ENCODE peak calls at places on chromosomes 2 and 18, in seven cellular contexts. One of them, this sample, is unnamed.

GRCh38 chr18:23735021-23735464 is 45.8 kb downstream of the LAMA3 start:
- DNase-seq in HepG2: no peak
- DNase-seq in A549: peak
- DNase-seq in HL-60: no peak
- DNase-seq in SK-N-SH: no peak
- DNase-seq in GM12878: no peak
- DNase-seq in K562: no peak
- DNase-seq in this sample: no peak

GRCh38 chr18:57436193-57436964 is 1.2 kb downstream of the ONECUT2 start:
- DNase-seq in HepG2: no peak
- DNase-seq in A549: no peak
- DNase-seq in SK-N-SH: peak
- DNase-seq in K562: no peak
- DNase-seq in GM12878: no peak
- DNase-seq in HL-60: no peak
- DNase-seq in this sample: no peak

GRCh38 chr2:70344195-70344594 is 42.3 kb upstream of the FAM136A start:
- DNase-seq in HL-60: no peak
- DNase-seq in GM12878: no peak
- DNase-seq in SK-N-SH: no peak
- DNase-seq in HepG2: no peak
- DNase-seq in K562: no peak
- DNase-seq in A549: no peak
- DNase-seq in this sample: no peak

GRCh38 chr18:25349131-25349925 is 2.6 kb downstream of the ZNF521 start:
- DNase-seq in HL-60: no peak
- DNase-seq in A549: no peak
- DNase-seq in SK-N-SH: peak
- DNase-seq in K562: no peak
- DNase-seq in HepG2: no peak
- DNase-seq in GM12878: no peak
- DNase-seq in this sample: no peak

GRCh38 chr2:190578158-190579057 is 43.9 kb upstream of the NEMP2 start:
- DNase-seq in A549: peak
- DNase-seq in SK-N-SH: no peak
- DNase-seq in GM12878: no peak
- DNase-seq in K562: peak
- DNase-seq in HepG2: peak
- DNase-seq in HL-60: no peak
- DNase-seq in this sample: no peak

GRCh38 chr2:139439100-139439499 is 658.9 kb upstream of the NXPH2 start:
- DNase-seq in HL-60: no peak
- DNase-seq in K562: no peak
- DNase-seq in HepG2: no peak
- DNase-seq in SK-N-SH: no peak
- DNase-seq in GM12878: no peak
- DNase-seq in A549: no peak
- DNase-seq in this sample: no peak

GRCh38 chr2:210020138-210020537 is 17.7 kb downstream of the RPE start:
- DNase-seq in GM12878: no peak
- DNase-seq in HepG2: no peak
- DNase-seq in A549: no peak
- DNase-seq in HL-60: no peak
- DNase-seq in K562: no peak
- DNase-seq in SK-N-SH: no peak
- DNase-seq in this sample: no peak

GRCh38 chr2:70750320-70750719 is 17.7 kb downstream of the ADD2 start:
- DNase-seq in HL-60: no peak
- DNase-seq in A549: no peak
- DNase-seq in SK-N-SH: no peak
- DNase-seq in K562: no peak
- DNase-seq in HepG2: no peak
- DNase-seq in GM12878: no peak
- DNase-seq in this sample: no peak

GRCh38 chr2:235614900-235615712 is 121.3 kb downstream of the AGAP1 start:
- DNase-seq in SK-N-SH: no peak
- DNase-seq in GM12878: no peak
- DNase-seq in HL-60: no peak
- DNase-seq in A549: no peak
- DNase-seq in K562: no peak
- DNase-seq in HepG2: peak
- DNase-seq in this sample: no peak

GRCh38 chr18:35611518-35611917 is 30.0 kb downstream of the GALNT1 start:
- DNase-seq in SK-N-SH: peak
- DNase-seq in HL-60: no peak
- DNase-seq in GM12878: no peak
- DNase-seq in K562: no peak
- DNase-seq in HepG2: no peak
- DNase-seq in A549: no peak
- DNase-seq in this sample: no peak

GRCh38 chr2:47811668-47812067 is 28.7 kb downstream of the MSH6 start:
- DNase-seq in HL-60: no peak
- DNase-seq in K562: no peak
- DNase-seq in HepG2: no peak
- DNase-seq in A549: no peak
- DNase-seq in GM12878: no peak
- DNase-seq in SK-N-SH: no peak
- DNase-seq in this sample: no peak

GRCh38 chr2:30714811-30715709 is 92.2 kb downstream of the CAPN13 start:
- DNase-seq in HL-60: no peak
- DNase-seq in A549: no peak
- DNase-seq in GM12878: no peak
- DNase-seq in SK-N-SH: no peak
- DNase-seq in K562: no peak
- DNase-seq in HepG2: no peak
- DNase-seq in this sample: no peak

GRCh38 chr18:38174594-38174993 is 609.0 kb upstream of the CELF4 start:
- DNase-seq in SK-N-SH: no peak
- DNase-seq in GM12878: no peak
- DNase-seq in HepG2: no peak
- DNase-seq in A549: no peak
- DNase-seq in HL-60: no peak
- DNase-seq in K562: no peak
- DNase-seq in this sample: no peak

GRCh38 chr2:201887851-201888451 is 81.6 kb downstream of the CDK15 start:
- DNase-seq in SK-N-SH: no peak
- DNase-seq in GM12878: no peak
- DNase-seq in K562: no peak
- DNase-seq in HepG2: no peak
- DNase-seq in A549: no peak
- DNase-seq in HL-60: no peak
- DNase-seq in this sample: no peak

GRCh38 chr18:23992119-23992940 is 22.2 kb upstream of the TTC39C start:
- DNase-seq in K562: no peak
- DNase-seq in SK-N-SH: peak
- DNase-seq in GM12878: no peak
- DNase-seq in A549: no peak
- DNase-seq in HL-60: no peak
- DNase-seq in HepG2: no peak
- DNase-seq in this sample: no peak

GRCh38 chr2:199956062-199956380 is 639 bp downstream of the MAIP1 start:
- DNase-seq in SK-N-SH: no peak
- DNase-seq in A549: peak
- DNase-seq in HepG2: no peak
- DNase-seq in K562: no peak
- DNase-seq in HL-60: no peak
- DNase-seq in GM12878: no peak
- DNase-seq in this sample: no peak

GRCh38 chr2:14194233-14194632 is 438.3 kb upstream of the LRATD1 start:
- DNase-seq in HL-60: no peak
- DNase-seq in SK-N-SH: no peak
- DNase-seq in A549: no peak
- DNase-seq in GM12878: no peak
- DNase-seq in K562: no peak
- DNase-seq in HepG2: no peak
- DNase-seq in this sample: no peak

GRCh38 chr2:237403024-237403882 is 10.7 kb downstream of the COL6A3 start:
- DNase-seq in HepG2: no peak
- DNase-seq in SK-N-SH: no peak
- DNase-seq in A549: no peak
- DNase-seq in GM12878: no peak
- DNase-seq in HL-60: no peak
- DNase-seq in K562: no peak
- DNase-seq in this sample: no peak

GRCh38 chr2:179581605-179582004 is 279.8 kb downstream of the ZNF385B start:
- DNase-seq in GM12878: no peak
- DNase-seq in A549: peak
- DNase-seq in K562: peak
- DNase-seq in HepG2: no peak
- DNase-seq in SK-N-SH: no peak
- DNase-seq in HL-60: no peak
- DNase-seq in this sample: no peak

GRCh38 chr2:129698593-129698992 is 280.9 kb upstream of the RAB6C start:
- DNase-seq in SK-N-SH: no peak
- DNase-seq in HepG2: no peak
- DNase-seq in A549: no peak
- DNase-seq in HL-60: no peak
- DNase-seq in GM12878: no peak
- DNase-seq in K562: no peak
- DNase-seq in this sample: no peak

GRCh38 chr2:117815946-117816345 is 1.5 kb downstream of the DDX18 start:
- DNase-seq in GM12878: no peak
- DNase-seq in HL-60: no peak
- DNase-seq in SK-N-SH: no peak
- DNase-seq in A549: no peak
- DNase-seq in HepG2: no peak
- DNase-seq in K562: no peak
- DNase-seq in this sample: no peak

GRCh38 chr2:231554327-231554726 is 24.1 kb upstream of the NMUR1 start:
- DNase-seq in HL-60: no peak
- DNase-seq in HepG2: no peak
- DNase-seq in A549: no peak
- DNase-seq in SK-N-SH: no peak
- DNase-seq in GM12878: no peak
- DNase-seq in K562: no peak
- DNase-seq in this sample: no peak

GRCh38 chr18:12443631-12444030 is 35.9 kb downstream of the PRELID3A start:
- DNase-seq in A549: no peak
- DNase-seq in HepG2: no peak
- DNase-seq in HL-60: no peak
- DNase-seq in SK-N-SH: no peak
- DNase-seq in GM12878: no peak
- DNase-seq in K562: no peak
- DNase-seq in this sample: no peak

GRCh38 chr2:43224571-43225092 is 1.8 kb downstream of the ZFP36L2 start:
- DNase-seq in SK-N-SH: peak
- DNase-seq in HepG2: no peak
- DNase-seq in HL-60: no peak
- DNase-seq in A549: peak
- DNase-seq in GM12878: no peak
- DNase-seq in K562: peak
- DNase-seq in this sample: no peak

GRCh38 chr2:44936715-44937687 is 4.5 kb upstream of the SIX3 start:
- DNase-seq in HepG2: no peak
- DNase-seq in A549: no peak
- DNase-seq in K562: no peak
- DNase-seq in GM12878: no peak
- DNase-seq in HL-60: no peak
- DNase-seq in SK-N-SH: peak
- DNase-seq in this sample: no peak
- H3K27ac ChIP-seq in HepG2: no peak
- H3K27ac ChIP-seq in A549: peak
- H3K27ac ChIP-seq in K562: no peak
- H3K27ac ChIP-seq in GM12878: no peak
- H3K27ac ChIP-seq in HL-60: no peak
- H3K27ac ChIP-seq in SK-N-SH: peak
- H3K27ac ChIP-seq in this sample: no peak

GRCh38 chr2:96323849-96324248 is 1.3 kb upstream of the ITPRIPL1 start:
- DNase-seq in SK-N-SH: no peak
- DNase-seq in HL-60: no peak
- DNase-seq in HepG2: no peak
- DNase-seq in K562: no peak
- DNase-seq in GM12878: no peak
- DNase-seq in A549: no peak
- DNase-seq in this sample: no peak
- TF ChIP-seq REST in SK-N-SH: no peak
- TF ChIP-seq REST in HL-60: no peak
- TF ChIP-seq REST in HepG2: no peak
- TF ChIP-seq REST in K562: no peak
- TF ChIP-seq REST in GM12878: no peak
- TF ChIP-seq REST in A549: no peak
- TF ChIP-seq REST in this sample: no peak

DNA sequence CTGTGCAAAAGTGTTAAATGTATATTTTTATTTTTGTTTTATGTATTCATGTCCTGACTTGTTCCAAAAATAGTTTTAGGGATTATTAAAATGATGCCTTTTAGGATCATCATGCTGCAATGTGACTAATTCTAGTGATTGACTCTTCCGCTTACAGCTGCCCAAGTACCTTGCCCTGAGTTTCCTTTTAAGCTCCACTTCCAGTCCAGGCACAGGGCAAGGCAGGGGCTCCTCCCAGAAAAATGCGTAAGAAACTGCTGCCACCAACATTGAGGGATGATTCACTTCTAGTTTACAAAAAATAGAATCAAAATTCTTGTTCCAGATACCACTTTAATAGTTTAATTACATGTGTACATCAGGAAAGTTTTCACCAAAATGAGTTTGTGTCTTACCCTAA is 116.4 kb downstream of the IRS1 start:
- DNase-seq in SK-N-SH: no peak
- DNase-seq in GM12878: no peak
- DNase-seq in K562: no peak
- DNase-seq in HL-60: no peak
- DNase-seq in HepG2: no peak
- DNase-seq in A549: no peak
- DNase-seq in this sample: no peak
- H3K27ac ChIP-seq in SK-N-SH: no peak
- H3K27ac ChIP-seq in GM12878: no peak
- H3K27ac ChIP-seq in K562: no peak
- H3K27ac ChIP-seq in HL-60: no peak
- H3K27ac ChIP-seq in HepG2: no peak
- H3K27ac ChIP-seq in A549: no peak
- H3K27ac ChIP-seq in this sample: no peak

GRCh38 chr2:6392966-6393365 is 472.7 kb downstream of the CMPK2 start:
- DNase-seq in A549: no peak
- DNase-seq in HepG2: no peak
- DNase-seq in GM12878: no peak
- DNase-seq in K562: no peak
- DNase-seq in HL-60: no peak
- DNase-seq in SK-N-SH: no peak
- DNase-seq in this sample: no peak

GRCh38 chr2:6392354-6392753 is 473.4 kb downstream of the CMPK2 start:
- DNase-seq in SK-N-SH: no peak
- DNase-seq in HepG2: no peak
- DNase-seq in K562: no peak
- DNase-seq in A549: no peak
- DNase-seq in HL-60: no peak
- DNase-seq in GM12878: no peak
- DNase-seq in this sample: no peak

DNA sequence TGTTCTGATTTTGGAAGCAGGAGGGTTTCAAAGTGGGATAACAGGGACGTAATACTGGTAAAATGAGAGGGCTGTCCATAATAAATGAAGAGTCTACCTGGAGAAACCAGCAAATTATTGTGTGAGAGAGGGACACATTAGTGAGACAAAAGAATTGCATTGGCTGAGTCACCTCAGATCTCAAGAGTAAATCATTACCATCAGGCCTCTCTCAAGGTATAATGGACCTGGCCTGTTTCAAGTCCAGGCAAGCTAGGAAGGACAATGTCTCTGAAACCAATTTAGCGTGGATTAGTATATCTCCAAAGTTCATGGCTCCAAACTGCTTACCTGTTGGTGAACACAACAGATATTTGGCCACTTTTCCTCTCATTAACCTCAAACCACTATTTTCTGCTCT is 471.4 kb downstream of the CMPK2 start:
- DNase-seq in GM12878: no peak
- DNase-seq in K562: no peak
- DNase-seq in A549: no peak
- DNase-seq in HL-60: no peak
- DNase-seq in SK-N-SH: no peak
- DNase-seq in HepG2: no peak
- DNase-seq in this sample: no peak
- TF ChIP-seq REST in GM12878: no peak
- TF ChIP-seq REST in K562: no peak
- TF ChIP-seq REST in A549: no peak
- TF ChIP-seq REST in HL-60: no peak
- TF ChIP-seq REST in SK-N-SH: no peak
- TF ChIP-seq REST in HepG2: no peak
- TF ChIP-seq REST in this sample: no peak

This sample was measured in Panc1.